ENCODE peak calls at places on chromosomes 13 and 19, in five cellular contexts. U is OCI-LY7, C is HCT116, O is neural progenitor cell, N is PC-3. A is an unnamed sample.

GRCh38 chr13:42102961-42103688 is 54.7 kb downstream of the DGKH start:
- DNase-seq in U (no peak), C (no peak), O (no peak), N (peak; percentile 74), A (no peak)

GRCh38 chr13:51781246-51782022 is 22.5 kb downstream of the DHRS12 start:
- DNase-seq in U (peak; percentile 51), C (peak; percentile 18), O (peak; percentile 64), N (peak; percentile 60), A (peak; percentile 44)

GRCh38 chr13:75838366-75839017 is 202.4 kb downstream of the LMO7 start:
- DNase-seq in U (no peak), C (no peak), O (no peak), N (no peak), A (no peak)

GRCh38 chr13:113083402-113084061 is 22.1 kb upstream of the F7 start:
- DNase-seq in U (no peak), C (peak; percentile 42), O (no peak), N (peak; percentile 52), A (no peak)

GRCh38 chr19:8571006-8571411 is 6.2 kb downstream of the MYO1F start:
- DNase-seq in U (no peak), C (no peak), O (no peak), N (peak; percentile 87), A (no peak)

GRCh38 chr19:42370667-42371066 is 19.4 kb downstream of the CNFN start:
- DNase-seq in U (no peak), C (no peak), O (no peak), N (no peak), A (no peak)

GRCh38 chr13:103371271-103371670 is 305.1 kb upstream of the SLC10A2 start:
- DNase-seq in U (no peak), C (no peak), O (no peak), N (peak; percentile 2), A (no peak)

GRCh38 chr19:311813-312261 is 20.6 kb upstream of the PLPP2 start:
- DNase-seq in U (no peak), C (no peak), O (peak; percentile 0), N (no peak), A (no peak)

GRCh38 chr13:107348931-107349330 is 781.0 kb upstream of the ARGLU1 start:
- DNase-seq in U (no peak), C (no peak), O (no peak), N (peak; percentile 23), A (no peak)

GRCh38 chr13:55517312-55517711 is 1623.4 kb upstream of the PRR20A start:
- DNase-seq in U (no peak), C (no peak), O (peak; percentile 28), N (no peak), A (no peak)

GRCh38 chr13:102197193-102197592 is 204.7 kb downstream of the FGF14 start:
- DNase-seq in U (no peak), C (no peak), O (peak; percentile 28), N (peak; percentile 28), A (no peak)

GRCh38 chr19:49160450-49161189 is 3.0 kb downstream of the TRPM4 start:
- DNase-seq in U (no peak), C (no peak), O (no peak), N (no peak), A (no peak)

GRCh38 chr19:7418575-7418974 is 69.8 kb downstream of the ARHGEF18 start:
- DNase-seq in U (no peak), C (no peak), O (no peak), N (no peak), A (no peak)

GRCh38 chr13:66657165-66657895 is 572.8 kb downstream of the PCDH9 start:
- DNase-seq in U (no peak), C (peak; percentile 70), O (peak; percentile 4), N (peak; percentile 97), A (peak; percentile 50)

GRCh38 chr19:34649886-34650543 is 26.9 kb downstream of the SCGB2B2 start:
- DNase-seq in U (no peak), C (peak; percentile 34), O (no peak), N (peak; percentile 31), A (no peak)

DNA sequence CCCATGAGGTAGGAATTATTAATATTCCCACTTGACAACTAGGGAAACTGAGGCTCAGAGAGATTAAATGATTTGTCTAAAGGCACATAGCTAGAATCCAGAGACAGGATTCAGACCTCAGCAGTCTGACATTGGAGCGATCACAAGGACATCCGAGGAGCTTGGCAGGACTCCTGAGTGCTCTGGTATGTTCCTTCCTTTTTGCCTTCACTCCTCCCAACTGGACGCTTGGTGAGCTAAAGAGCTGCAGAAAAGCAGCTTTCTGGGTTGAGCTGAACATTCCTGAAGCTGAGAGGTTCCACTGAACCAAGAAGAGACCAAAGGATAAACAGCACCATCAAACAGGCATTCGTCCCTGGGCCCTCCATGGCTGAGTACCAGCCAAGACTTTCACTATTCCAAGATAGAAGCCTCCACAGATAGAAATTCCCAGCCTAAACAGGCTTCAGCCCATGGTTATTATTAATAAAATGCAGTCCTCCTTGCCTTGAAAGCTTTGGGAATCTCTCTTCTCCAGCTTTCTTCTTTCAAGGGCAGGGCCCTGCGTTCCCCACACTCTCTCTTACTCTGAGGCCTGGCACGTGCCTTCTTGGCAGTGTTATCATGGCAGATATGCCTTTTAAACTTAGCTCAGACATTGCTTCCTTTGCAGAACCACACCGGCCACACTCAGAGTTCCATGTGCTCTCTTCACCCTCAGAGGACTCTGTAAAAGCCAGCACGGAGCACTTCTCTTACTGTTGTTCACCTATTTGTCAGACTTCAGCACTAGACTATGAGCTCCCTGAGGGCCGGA is 97.1 kb downstream of the CYSLTR2 start:
- DNase-seq in U (no peak), C (no peak), O (no peak), N (no peak), A (no peak)
- TF ChIP-seq CTCF in U (no peak), C (no peak), O (no peak), N (no peak), A (no peak)

DNA sequence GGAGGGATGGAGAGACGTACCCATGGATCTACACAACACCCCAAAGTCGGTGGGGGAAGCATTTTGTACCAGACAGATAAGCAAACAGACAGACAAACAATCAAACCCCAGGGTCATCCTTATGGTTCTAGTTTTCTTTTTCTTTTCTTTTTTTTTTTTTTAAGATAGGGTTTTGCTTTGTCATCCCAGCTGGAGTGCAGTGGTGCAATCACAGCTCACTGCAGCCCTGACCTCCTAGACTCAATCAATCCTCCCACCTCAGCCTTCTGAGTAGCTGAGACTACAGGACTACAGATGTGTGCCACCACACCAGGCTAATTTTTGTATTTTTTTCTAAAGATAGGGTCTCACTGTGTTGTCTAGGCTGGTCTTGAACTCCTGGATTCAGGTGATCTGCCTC is 17.9 kb upstream of the FBL start:
- DNase-seq in U (no peak), C (no peak), O (no peak), N (no peak), A (no peak)
- TF ChIP-seq EZH2phosphoT487 in U (no peak), C (no peak), O (no peak), N (no peak), A (no peak)

GRCh38 chr19:16476401-16476800 is 4.6 kb upstream of the EPS15L1 start:
- DNase-seq in U (no peak), C (no peak), O (no peak), N (no peak), A (no peak)
- TF ChIP-seq CTCF in U (no peak), C (no peak), O (no peak), N (no peak), A (no peak)

DNA sequence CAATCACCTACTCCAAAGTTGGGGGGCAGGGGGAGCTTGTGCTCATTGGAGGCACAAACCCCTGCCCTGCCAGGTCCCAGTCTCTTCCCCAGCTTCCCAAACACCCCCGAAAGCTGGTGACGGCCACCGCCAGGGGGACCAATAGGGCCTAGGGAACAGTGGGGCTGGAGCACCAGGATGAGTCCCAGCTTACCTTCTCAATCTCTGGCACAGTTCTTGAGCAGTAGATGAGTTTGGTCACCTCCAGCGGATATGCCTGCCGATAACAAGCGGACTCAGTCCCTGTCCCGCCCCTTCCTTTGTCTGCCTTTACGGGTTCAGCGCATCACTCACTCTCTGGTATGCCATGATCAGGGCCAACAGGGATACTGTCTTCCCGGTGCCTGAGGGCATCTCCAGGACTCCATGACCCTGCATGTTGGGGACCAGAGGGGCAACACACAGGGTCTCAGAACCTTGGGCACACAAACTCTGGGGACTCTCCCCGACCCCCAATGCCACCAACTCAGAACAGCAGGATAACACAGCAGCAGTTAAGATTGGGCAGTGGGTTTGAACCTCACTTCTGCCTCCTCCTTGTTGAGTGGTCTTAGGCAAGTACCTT is 1.5 kb downstream of the ERCC2 start:
- DNase-seq in U (no peak), C (no peak), O (peak; percentile 26), N (peak; percentile 24), A (no peak)
- TF ChIP-seq EZH2phosphoT487 in U (no peak), C (no peak), O (no peak), N (no peak), A (no peak)

DNA sequence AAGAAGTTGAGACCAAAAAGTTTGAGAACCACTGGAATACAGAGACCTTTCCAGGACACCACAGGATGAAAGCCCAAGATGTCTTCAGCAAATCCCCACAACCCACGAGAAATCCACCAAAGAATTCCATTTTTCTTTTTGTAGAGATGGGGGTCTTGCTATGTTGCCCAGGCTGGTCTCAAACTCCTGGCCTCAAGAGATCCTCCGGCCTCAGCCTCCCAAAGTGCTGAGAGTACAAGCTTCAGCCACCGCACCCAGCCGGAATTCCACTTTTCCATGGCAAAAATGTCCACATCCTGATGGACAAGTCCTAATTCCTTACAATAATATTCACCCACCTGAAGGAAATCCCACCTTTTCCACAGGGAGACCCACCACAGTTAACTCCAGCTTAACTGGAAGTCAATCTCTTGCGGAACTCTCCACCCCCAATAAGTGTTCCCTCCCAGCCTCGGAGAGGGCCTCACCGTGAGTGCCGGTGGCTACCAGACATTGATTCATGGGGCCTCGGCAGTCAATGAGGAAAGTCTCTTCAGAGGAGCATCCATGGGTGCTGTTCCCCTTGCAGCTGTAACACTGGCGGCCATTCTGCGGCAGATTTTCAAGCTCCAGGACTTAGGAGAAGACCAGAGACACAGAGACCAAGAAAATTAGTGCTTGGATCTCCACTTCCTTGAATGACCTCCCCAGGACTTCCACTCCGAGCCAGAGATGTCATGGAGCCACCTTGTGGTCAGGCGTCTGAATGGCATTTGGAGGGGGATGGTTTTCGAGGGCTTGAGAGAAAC is 12.3 kb upstream of the CADM4 start:
- DNase-seq in U (peak; percentile 79), C (no peak), O (peak; percentile 75), N (peak; percentile 59), A (peak; percentile 78)
- TF ChIP-seq CTCF in U (peak; percentile 88), C (peak; percentile 72), O (peak; percentile 83), N (peak; percentile 61), A (peak; percentile 67)

GRCh38 chr13:79581870-79582315 is 100.9 kb downstream of the NDFIP2 start:
- DNase-seq in U (no peak), C (peak; percentile 2), O (peak; percentile 65), N (no peak), A (no peak)
- TF ChIP-seq EZH2phosphoT487 in U (no peak), C (no peak), O (no peak), N (no peak), A (no peak)